ENCODE peak calls at places on chromosomes 11 and 22, in six cellular contexts. One of them, this sample, is unnamed.

GRCh38 chr11:47916361-47916841 is 64.0 kb upstream of the PTPRJ start:
- DNase-seq in stimulated activated CD4-positive, alpha-beta T cell treated with anti-CD3 and anti-CD28 coated beads, Interleukin-2, amount 100 ng/mL, for 24 hours: no peak
- DNase-seq in colonic mucosa: peak
- DNase-seq in activated naive CD4-positive, alpha-beta T cell treated with anti-CD3 and anti-CD28 coated beads, Interleukin-2, amount 50 U/mL, for 16 hours: no peak
- DNase-seq in stimulated activated CD8-positive, alpha-beta memory T cell treated with anti-CD3 and anti-CD28 coated beads, Interleukin-7, amount 100 ng/mL, for 4 hours: no peak
- DNase-seq in caudate nucleus: no peak
- DNase-seq in this sample: no peak

GRCh38 chr11:10481567-10482349 is 26.7 kb downstream of the AMPD3 start:
- DNase-seq in activated naive CD4-positive, alpha-beta T cell treated with anti-CD3 and anti-CD28 coated beads, Interleukin-2, amount 50 U/mL, for 16 hours: no peak
- DNase-seq in colonic mucosa: no peak
- DNase-seq in stimulated activated CD4-positive, alpha-beta T cell treated with anti-CD3 and anti-CD28 coated beads, Interleukin-2, amount 100 ng/mL, for 24 hours: no peak
- DNase-seq in stimulated activated CD8-positive, alpha-beta memory T cell treated with anti-CD3 and anti-CD28 coated beads, Interleukin-7, amount 100 ng/mL, for 4 hours: no peak
- DNase-seq in caudate nucleus: no peak
- DNase-seq in this sample: no peak

GRCh38 chr11:111064118-111064517 is 181.4 kb upstream of the POU2AF2 start:
- DNase-seq in stimulated activated CD4-positive, alpha-beta T cell treated with anti-CD3 and anti-CD28 coated beads, Interleukin-2, amount 100 ng/mL, for 24 hours: no peak
- DNase-seq in activated naive CD4-positive, alpha-beta T cell treated with anti-CD3 and anti-CD28 coated beads, Interleukin-2, amount 50 U/mL, for 16 hours: no peak
- DNase-seq in caudate nucleus: peak
- DNase-seq in colonic mucosa: no peak
- DNase-seq in stimulated activated CD8-positive, alpha-beta memory T cell treated with anti-CD3 and anti-CD28 coated beads, Interleukin-7, amount 100 ng/mL, for 4 hours: no peak
- DNase-seq in this sample: no peak

GRCh38 chr11:66109294-66109693 is 39.2 kb downstream of the PACS1 start:
- DNase-seq in stimulated activated CD8-positive, alpha-beta memory T cell treated with anti-CD3 and anti-CD28 coated beads, Interleukin-7, amount 100 ng/mL, for 4 hours: no peak
- DNase-seq in activated naive CD4-positive, alpha-beta T cell treated with anti-CD3 and anti-CD28 coated beads, Interleukin-2, amount 50 U/mL, for 16 hours: no peak
- DNase-seq in colonic mucosa: no peak
- DNase-seq in caudate nucleus: no peak
- DNase-seq in stimulated activated CD4-positive, alpha-beta T cell treated with anti-CD3 and anti-CD28 coated beads, Interleukin-2, amount 100 ng/mL, for 24 hours: no peak
- DNase-seq in this sample: no peak

GRCh38 chr11:61650781-61651571 is 29.2 kb upstream of the DAGLA start:
- DNase-seq in stimulated activated CD4-positive, alpha-beta T cell treated with anti-CD3 and anti-CD28 coated beads, Interleukin-2, amount 100 ng/mL, for 24 hours: no peak
- DNase-seq in stimulated activated CD8-positive, alpha-beta memory T cell treated with anti-CD3 and anti-CD28 coated beads, Interleukin-7, amount 100 ng/mL, for 4 hours: no peak
- DNase-seq in activated naive CD4-positive, alpha-beta T cell treated with anti-CD3 and anti-CD28 coated beads, Interleukin-2, amount 50 U/mL, for 16 hours: no peak
- DNase-seq in caudate nucleus: no peak
- DNase-seq in colonic mucosa: peak
- DNase-seq in this sample: no peak

GRCh38 chr11:64762916-64763803 is 3.4 kb upstream of the PYGM start:
- DNase-seq in caudate nucleus: peak
- DNase-seq in colonic mucosa: no peak
- DNase-seq in stimulated activated CD8-positive, alpha-beta memory T cell treated with anti-CD3 and anti-CD28 coated beads, Interleukin-7, amount 100 ng/mL, for 4 hours: no peak
- DNase-seq in stimulated activated CD4-positive, alpha-beta T cell treated with anti-CD3 and anti-CD28 coated beads, Interleukin-2, amount 100 ng/mL, for 24 hours: no peak
- DNase-seq in activated naive CD4-positive, alpha-beta T cell treated with anti-CD3 and anti-CD28 coated beads, Interleukin-2, amount 50 U/mL, for 16 hours: no peak
- DNase-seq in this sample: no peak

GRCh38 chr11:35275808-35276170 is 136.8 kb downstream of the CD44 start:
- DNase-seq in stimulated activated CD4-positive, alpha-beta T cell treated with anti-CD3 and anti-CD28 coated beads, Interleukin-2, amount 100 ng/mL, for 24 hours: no peak
- DNase-seq in activated naive CD4-positive, alpha-beta T cell treated with anti-CD3 and anti-CD28 coated beads, Interleukin-2, amount 50 U/mL, for 16 hours: no peak
- DNase-seq in caudate nucleus: no peak
- DNase-seq in colonic mucosa: no peak
- DNase-seq in stimulated activated CD8-positive, alpha-beta memory T cell treated with anti-CD3 and anti-CD28 coated beads, Interleukin-7, amount 100 ng/mL, for 4 hours: no peak
- DNase-seq in this sample: no peak

GRCh38 chr11:70511345-70511744 is 113.0 kb downstream of the CTTN start:
- DNase-seq in stimulated activated CD4-positive, alpha-beta T cell treated with anti-CD3 and anti-CD28 coated beads, Interleukin-2, amount 100 ng/mL, for 24 hours: no peak
- DNase-seq in stimulated activated CD8-positive, alpha-beta memory T cell treated with anti-CD3 and anti-CD28 coated beads, Interleukin-7, amount 100 ng/mL, for 4 hours: no peak
- DNase-seq in caudate nucleus: no peak
- DNase-seq in colonic mucosa: no peak
- DNase-seq in activated naive CD4-positive, alpha-beta T cell treated with anti-CD3 and anti-CD28 coated beads, Interleukin-2, amount 50 U/mL, for 16 hours: no peak
- DNase-seq in this sample: no peak

GRCh38 chr22:39215070-39215396 is 29.7 kb downstream of the PDGFB start:
- DNase-seq in stimulated activated CD4-positive, alpha-beta T cell treated with anti-CD3 and anti-CD28 coated beads, Interleukin-2, amount 100 ng/mL, for 24 hours: no peak
- DNase-seq in stimulated activated CD8-positive, alpha-beta memory T cell treated with anti-CD3 and anti-CD28 coated beads, Interleukin-7, amount 100 ng/mL, for 4 hours: no peak
- DNase-seq in activated naive CD4-positive, alpha-beta T cell treated with anti-CD3 and anti-CD28 coated beads, Interleukin-2, amount 50 U/mL, for 16 hours: no peak
- DNase-seq in colonic mucosa: no peak
- DNase-seq in caudate nucleus: no peak
- DNase-seq in this sample: no peak

GRCh38 chr11:85867751-85868150 is 12.6 kb downstream of the CCDC83 start:
- DNase-seq in stimulated activated CD8-positive, alpha-beta memory T cell treated with anti-CD3 and anti-CD28 coated beads, Interleukin-7, amount 100 ng/mL, for 4 hours: no peak
- DNase-seq in colonic mucosa: no peak
- DNase-seq in activated naive CD4-positive, alpha-beta T cell treated with anti-CD3 and anti-CD28 coated beads, Interleukin-2, amount 50 U/mL, for 16 hours: no peak
- DNase-seq in stimulated activated CD4-positive, alpha-beta T cell treated with anti-CD3 and anti-CD28 coated beads, Interleukin-2, amount 100 ng/mL, for 24 hours: no peak
- DNase-seq in caudate nucleus: no peak
- DNase-seq in this sample: no peak

GRCh38 chr11:64724863-64725535 is 2.0 kb upstream of the NRXN2 start:
- DNase-seq in colonic mucosa: no peak
- DNase-seq in caudate nucleus: no peak
- DNase-seq in activated naive CD4-positive, alpha-beta T cell treated with anti-CD3 and anti-CD28 coated beads, Interleukin-2, amount 50 U/mL, for 16 hours: no peak
- DNase-seq in stimulated activated CD4-positive, alpha-beta T cell treated with anti-CD3 and anti-CD28 coated beads, Interleukin-2, amount 100 ng/mL, for 24 hours: no peak
- DNase-seq in stimulated activated CD8-positive, alpha-beta memory T cell treated with anti-CD3 and anti-CD28 coated beads, Interleukin-7, amount 100 ng/mL, for 4 hours: no peak
- DNase-seq in this sample: no peak

GRCh38 chr11:65791719-65792213 is 4.9 kb downstream of the OVOL1 start:
- DNase-seq in stimulated activated CD8-positive, alpha-beta memory T cell treated with anti-CD3 and anti-CD28 coated beads, Interleukin-7, amount 100 ng/mL, for 4 hours: peak
- DNase-seq in colonic mucosa: peak
- DNase-seq in caudate nucleus: no peak
- DNase-seq in activated naive CD4-positive, alpha-beta T cell treated with anti-CD3 and anti-CD28 coated beads, Interleukin-2, amount 50 U/mL, for 16 hours: peak
- DNase-seq in stimulated activated CD4-positive, alpha-beta T cell treated with anti-CD3 and anti-CD28 coated beads, Interleukin-2, amount 100 ng/mL, for 24 hours: peak
- DNase-seq in this sample: peak

GRCh38 chr11:66268953-66269906 is 791 bp downstream of the RAB1B start:
- DNase-seq in stimulated activated CD8-positive, alpha-beta memory T cell treated with anti-CD3 and anti-CD28 coated beads, Interleukin-7, amount 100 ng/mL, for 4 hours: no peak
- DNase-seq in colonic mucosa: no peak
- DNase-seq in stimulated activated CD4-positive, alpha-beta T cell treated with anti-CD3 and anti-CD28 coated beads, Interleukin-2, amount 100 ng/mL, for 24 hours: peak
- DNase-seq in activated naive CD4-positive, alpha-beta T cell treated with anti-CD3 and anti-CD28 coated beads, Interleukin-2, amount 50 U/mL, for 16 hours: no peak
- DNase-seq in caudate nucleus: peak
- DNase-seq in this sample: no peak

GRCh38 chr11:9719949-9720646 is 56.2 kb downstream of the SWAP70 start:
- DNase-seq in stimulated activated CD4-positive, alpha-beta T cell treated with anti-CD3 and anti-CD28 coated beads, Interleukin-2, amount 100 ng/mL, for 24 hours: no peak
- DNase-seq in activated naive CD4-positive, alpha-beta T cell treated with anti-CD3 and anti-CD28 coated beads, Interleukin-2, amount 50 U/mL, for 16 hours: no peak
- DNase-seq in stimulated activated CD8-positive, alpha-beta memory T cell treated with anti-CD3 and anti-CD28 coated beads, Interleukin-7, amount 100 ng/mL, for 4 hours: no peak
- DNase-seq in caudate nucleus: no peak
- DNase-seq in colonic mucosa: no peak
- DNase-seq in this sample: no peak

GRCh38 chr11:78441956-78442355 is 24.3 kb upstream of the GAB2 start:
- DNase-seq in activated naive CD4-positive, alpha-beta T cell treated with anti-CD3 and anti-CD28 coated beads, Interleukin-2, amount 50 U/mL, for 16 hours: no peak
- DNase-seq in colonic mucosa: no peak
- DNase-seq in stimulated activated CD8-positive, alpha-beta memory T cell treated with anti-CD3 and anti-CD28 coated beads, Interleukin-7, amount 100 ng/mL, for 4 hours: no peak
- DNase-seq in caudate nucleus: no peak
- DNase-seq in stimulated activated CD4-positive, alpha-beta T cell treated with anti-CD3 and anti-CD28 coated beads, Interleukin-2, amount 100 ng/mL, for 24 hours: no peak
- DNase-seq in this sample: no peak

GRCh38 chr11:1160231-1161101 is 2.7 kb downstream of the MUC5AC start:
- DNase-seq in stimulated activated CD8-positive, alpha-beta memory T cell treated with anti-CD3 and anti-CD28 coated beads, Interleukin-7, amount 100 ng/mL, for 4 hours: no peak
- DNase-seq in colonic mucosa: no peak
- DNase-seq in caudate nucleus: no peak
- DNase-seq in activated naive CD4-positive, alpha-beta T cell treated with anti-CD3 and anti-CD28 coated beads, Interleukin-2, amount 50 U/mL, for 16 hours: no peak
- DNase-seq in stimulated activated CD4-positive, alpha-beta T cell treated with anti-CD3 and anti-CD28 coated beads, Interleukin-2, amount 100 ng/mL, for 24 hours: no peak
- DNase-seq in this sample: no peak

GRCh38 chr22:27720860-27721259 is 80.7 kb downstream of the MN1 start:
- DNase-seq in stimulated activated CD4-positive, alpha-beta T cell treated with anti-CD3 and anti-CD28 coated beads, Interleukin-2, amount 100 ng/mL, for 24 hours: no peak
- DNase-seq in colonic mucosa: no peak
- DNase-seq in activated naive CD4-positive, alpha-beta T cell treated with anti-CD3 and anti-CD28 coated beads, Interleukin-2, amount 50 U/mL, for 16 hours: no peak
- DNase-seq in caudate nucleus: no peak
- DNase-seq in stimulated activated CD8-positive, alpha-beta memory T cell treated with anti-CD3 and anti-CD28 coated beads, Interleukin-7, amount 100 ng/mL, for 4 hours: no peak
- DNase-seq in this sample: no peak

GRCh38 chr11:105693075-105693474 is 83.2 kb downstream of the GRIA4 start:
- DNase-seq in stimulated activated CD8-positive, alpha-beta memory T cell treated with anti-CD3 and anti-CD28 coated beads, Interleukin-7, amount 100 ng/mL, for 4 hours: no peak
- DNase-seq in caudate nucleus: no peak
- DNase-seq in activated naive CD4-positive, alpha-beta T cell treated with anti-CD3 and anti-CD28 coated beads, Interleukin-2, amount 50 U/mL, for 16 hours: no peak
- DNase-seq in stimulated activated CD4-positive, alpha-beta T cell treated with anti-CD3 and anti-CD28 coated beads, Interleukin-2, amount 100 ng/mL, for 24 hours: no peak
- DNase-seq in colonic mucosa: no peak
- DNase-seq in this sample: no peak

GRCh38 chr11:29018631-29019030 is 910.4 kb downstream of the METTL15 start:
- DNase-seq in colonic mucosa: no peak
- DNase-seq in caudate nucleus: no peak
- DNase-seq in stimulated activated CD8-positive, alpha-beta memory T cell treated with anti-CD3 and anti-CD28 coated beads, Interleukin-7, amount 100 ng/mL, for 4 hours: no peak
- DNase-seq in activated naive CD4-positive, alpha-beta T cell treated with anti-CD3 and anti-CD28 coated beads, Interleukin-2, amount 50 U/mL, for 16 hours: no peak
- DNase-seq in stimulated activated CD4-positive, alpha-beta T cell treated with anti-CD3 and anti-CD28 coated beads, Interleukin-2, amount 100 ng/mL, for 24 hours: no peak
- DNase-seq in this sample: no peak

GRCh38 chr22:47549741-47550340 is 787.4 kb downstream of the TBC1D22A start:
- DNase-seq in caudate nucleus: no peak
- DNase-seq in stimulated activated CD4-positive, alpha-beta T cell treated with anti-CD3 and anti-CD28 coated beads, Interleukin-2, amount 100 ng/mL, for 24 hours: no peak
- DNase-seq in stimulated activated CD8-positive, alpha-beta memory T cell treated with anti-CD3 and anti-CD28 coated beads, Interleukin-7, amount 100 ng/mL, for 4 hours: no peak
- DNase-seq in activated naive CD4-positive, alpha-beta T cell treated with anti-CD3 and anti-CD28 coated beads, Interleukin-2, amount 50 U/mL, for 16 hours: no peak
- DNase-seq in colonic mucosa: no peak
- DNase-seq in this sample: no peak

GRCh38 chr11:67053896-67054850 is 2.5 kb upstream of the RHOD start:
- DNase-seq in activated naive CD4-positive, alpha-beta T cell treated with anti-CD3 and anti-CD28 coated beads, Interleukin-2, amount 50 U/mL, for 16 hours: peak
- DNase-seq in caudate nucleus: peak
- DNase-seq in stimulated activated CD8-positive, alpha-beta memory T cell treated with anti-CD3 and anti-CD28 coated beads, Interleukin-7, amount 100 ng/mL, for 4 hours: no peak
- DNase-seq in colonic mucosa: peak
- DNase-seq in stimulated activated CD4-positive, alpha-beta T cell treated with anti-CD3 and anti-CD28 coated beads, Interleukin-2, amount 100 ng/mL, for 24 hours: peak
- DNase-seq in this sample: no peak

GRCh38 chr11:130634981-130635473 is 186.6 kb downstream of the ADAMTS15 start:
- DNase-seq in colonic mucosa: no peak
- DNase-seq in stimulated activated CD8-positive, alpha-beta memory T cell treated with anti-CD3 and anti-CD28 coated beads, Interleukin-7, amount 100 ng/mL, for 4 hours: no peak
- DNase-seq in activated naive CD4-positive, alpha-beta T cell treated with anti-CD3 and anti-CD28 coated beads, Interleukin-2, amount 50 U/mL, for 16 hours: no peak
- DNase-seq in caudate nucleus: no peak
- DNase-seq in stimulated activated CD4-positive, alpha-beta T cell treated with anti-CD3 and anti-CD28 coated beads, Interleukin-2, amount 100 ng/mL, for 24 hours: no peak
- DNase-seq in this sample: no peak

GRCh38 chr11:111088872-111089271 is 156.7 kb upstream of the POU2AF2 start:
- DNase-seq in stimulated activated CD8-positive, alpha-beta memory T cell treated with anti-CD3 and anti-CD28 coated beads, Interleukin-7, amount 100 ng/mL, for 4 hours: no peak
- DNase-seq in caudate nucleus: no peak
- DNase-seq in colonic mucosa: no peak
- DNase-seq in activated naive CD4-positive, alpha-beta T cell treated with anti-CD3 and anti-CD28 coated beads, Interleukin-2, amount 50 U/mL, for 16 hours: no peak
- DNase-seq in stimulated activated CD4-positive, alpha-beta T cell treated with anti-CD3 and anti-CD28 coated beads, Interleukin-2, amount 100 ng/mL, for 24 hours: no peak
- DNase-seq in this sample: no peak

GRCh38 chr22:46581580-46582244 is 38.5 kb upstream of the GRAMD4 start:
- DNase-seq in stimulated activated CD8-positive, alpha-beta memory T cell treated with anti-CD3 and anti-CD28 coated beads, Interleukin-7, amount 100 ng/mL, for 4 hours: no peak
- DNase-seq in colonic mucosa: peak
- DNase-seq in caudate nucleus: no peak
- DNase-seq in stimulated activated CD4-positive, alpha-beta T cell treated with anti-CD3 and anti-CD28 coated beads, Interleukin-2, amount 100 ng/mL, for 24 hours: no peak
- DNase-seq in activated naive CD4-positive, alpha-beta T cell treated with anti-CD3 and anti-CD28 coated beads, Interleukin-2, amount 50 U/mL, for 16 hours: peak
- DNase-seq in this sample: no peak

GRCh38 chr11:65817312-65817814 is 16.4 kb upstream of the SNX32 start:
- DNase-seq in caudate nucleus: no peak
- DNase-seq in stimulated activated CD8-positive, alpha-beta memory T cell treated with anti-CD3 and anti-CD28 coated beads, Interleukin-7, amount 100 ng/mL, for 4 hours: no peak
- DNase-seq in stimulated activated CD4-positive, alpha-beta T cell treated with anti-CD3 and anti-CD28 coated beads, Interleukin-2, amount 100 ng/mL, for 24 hours: no peak
- DNase-seq in activated naive CD4-positive, alpha-beta T cell treated with anti-CD3 and anti-CD28 coated beads, Interleukin-2, amount 50 U/mL, for 16 hours: no peak
- DNase-seq in colonic mucosa: no peak
- DNase-seq in this sample: no peak

GRCh38 chr11:107785401-107785800 is 73.2 kb downstream of the SLC35F2 start:
- DNase-seq in caudate nucleus: no peak
- DNase-seq in activated naive CD4-positive, alpha-beta T cell treated with anti-CD3 and anti-CD28 coated beads, Interleukin-2, amount 50 U/mL, for 16 hours: peak
- DNase-seq in stimulated activated CD8-positive, alpha-beta memory T cell treated with anti-CD3 and anti-CD28 coated beads, Interleukin-7, amount 100 ng/mL, for 4 hours: no peak
- DNase-seq in stimulated activated CD4-positive, alpha-beta T cell treated with anti-CD3 and anti-CD28 coated beads, Interleukin-2, amount 100 ng/mL, for 24 hours: peak
- DNase-seq in colonic mucosa: no peak
- DNase-seq in this sample: no peak

GRCh38 chr22:36727927-36728488 is 24.5 kb upstream of the CACNG2 start:
- DNase-seq in stimulated activated CD4-positive, alpha-beta T cell treated with anti-CD3 and anti-CD28 coated beads, Interleukin-2, amount 100 ng/mL, for 24 hours: no peak
- DNase-seq in stimulated activated CD8-positive, alpha-beta memory T cell treated with anti-CD3 and anti-CD28 coated beads, Interleukin-7, amount 100 ng/mL, for 4 hours: no peak
- DNase-seq in activated naive CD4-positive, alpha-beta T cell treated with anti-CD3 and anti-CD28 coated beads, Interleukin-2, amount 50 U/mL, for 16 hours: no peak
- DNase-seq in caudate nucleus: no peak
- DNase-seq in colonic mucosa: no peak
- DNase-seq in this sample: no peak

GRCh38 chr11:75406338-75406777 is 7.0 kb downstream of the RPS3 start:
- DNase-seq in activated naive CD4-positive, alpha-beta T cell treated with anti-CD3 and anti-CD28 coated beads, Interleukin-2, amount 50 U/mL, for 16 hours: no peak
- DNase-seq in caudate nucleus: no peak
- DNase-seq in stimulated activated CD4-positive, alpha-beta T cell treated with anti-CD3 and anti-CD28 coated beads, Interleukin-2, amount 100 ng/mL, for 24 hours: no peak
- DNase-seq in colonic mucosa: no peak
- DNase-seq in stimulated activated CD8-positive, alpha-beta memory T cell treated with anti-CD3 and anti-CD28 coated beads, Interleukin-7, amount 100 ng/mL, for 4 hours: no peak
- DNase-seq in this sample: no peak

GRCh38 chr11:116879789-116880402 is 42.5 kb upstream of the APOA1 start:
- DNase-seq in stimulated activated CD4-positive, alpha-beta T cell treated with anti-CD3 and anti-CD28 coated beads, Interleukin-2, amount 100 ng/mL, for 24 hours: no peak
- DNase-seq in stimulated activated CD8-positive, alpha-beta memory T cell treated with anti-CD3 and anti-CD28 coated beads, Interleukin-7, amount 100 ng/mL, for 4 hours: no peak
- DNase-seq in colonic mucosa: no peak
- DNase-seq in activated naive CD4-positive, alpha-beta T cell treated with anti-CD3 and anti-CD28 coated beads, Interleukin-2, amount 50 U/mL, for 16 hours: no peak
- DNase-seq in caudate nucleus: no peak
- DNase-seq in this sample: no peak

GRCh38 chr11:83079820-83080219 is 8.1 kb upstream of the RAB30 start:
- DNase-seq in caudate nucleus: no peak
- DNase-seq in stimulated activated CD8-positive, alpha-beta memory T cell treated with anti-CD3 and anti-CD28 coated beads, Interleukin-7, amount 100 ng/mL, for 4 hours: no peak
- DNase-seq in stimulated activated CD4-positive, alpha-beta T cell treated with anti-CD3 and anti-CD28 coated beads, Interleukin-2, amount 100 ng/mL, for 24 hours: no peak
- DNase-seq in colonic mucosa: no peak
- DNase-seq in activated naive CD4-positive, alpha-beta T cell treated with anti-CD3 and anti-CD28 coated beads, Interleukin-2, amount 50 U/mL, for 16 hours: no peak
- DNase-seq in this sample: no peak

GRCh38 chr11:84130646-84131427 is 844.7 kb upstream of the CCDC90B start:
- DNase-seq in activated naive CD4-positive, alpha-beta T cell treated with anti-CD3 and anti-CD28 coated beads, Interleukin-2, amount 50 U/mL, for 16 hours: no peak
- DNase-seq in stimulated activated CD4-positive, alpha-beta T cell treated with anti-CD3 and anti-CD28 coated beads, Interleukin-2, amount 100 ng/mL, for 24 hours: no peak
- DNase-seq in stimulated activated CD8-positive, alpha-beta memory T cell treated with anti-CD3 and anti-CD28 coated beads, Interleukin-7, amount 100 ng/mL, for 4 hours: no peak
- DNase-seq in colonic mucosa: no peak
- DNase-seq in caudate nucleus: no peak
- DNase-seq in this sample: no peak

GRCh38 chr22:19868333-19868732 is 13.7 kb upstream of the GNB1L start:
- DNase-seq in activated naive CD4-positive, alpha-beta T cell treated with anti-CD3 and anti-CD28 coated beads, Interleukin-2, amount 50 U/mL, for 16 hours: no peak
- DNase-seq in stimulated activated CD8-positive, alpha-beta memory T cell treated with anti-CD3 and anti-CD28 coated beads, Interleukin-7, amount 100 ng/mL, for 4 hours: no peak
- DNase-seq in colonic mucosa: peak
- DNase-seq in stimulated activated CD4-positive, alpha-beta T cell treated with anti-CD3 and anti-CD28 coated beads, Interleukin-2, amount 100 ng/mL, for 24 hours: no peak
- DNase-seq in caudate nucleus: no peak
- DNase-seq in this sample: no peak

GRCh38 chr11:65503606-65503922 is 4.7 kb downstream of the MALAT1 start:
- DNase-seq in stimulated activated CD4-positive, alpha-beta T cell treated with anti-CD3 and anti-CD28 coated beads, Interleukin-2, amount 100 ng/mL, for 24 hours: no peak
- DNase-seq in stimulated activated CD8-positive, alpha-beta memory T cell treated with anti-CD3 and anti-CD28 coated beads, Interleukin-7, amount 100 ng/mL, for 4 hours: no peak
- DNase-seq in colonic mucosa: no peak
- DNase-seq in caudate nucleus: no peak
- DNase-seq in activated naive CD4-positive, alpha-beta T cell treated with anti-CD3 and anti-CD28 coated beads, Interleukin-2, amount 50 U/mL, for 16 hours: no peak
- DNase-seq in this sample: no peak

GRCh38 chr11:117417342-117417741 is 89.7 kb downstream of the CEP164 start:
- DNase-seq in caudate nucleus: no peak
- DNase-seq in stimulated activated CD4-positive, alpha-beta T cell treated with anti-CD3 and anti-CD28 coated beads, Interleukin-2, amount 100 ng/mL, for 24 hours: no peak
- DNase-seq in colonic mucosa: no peak
- DNase-seq in stimulated activated CD8-positive, alpha-beta memory T cell treated with anti-CD3 and anti-CD28 coated beads, Interleukin-7, amount 100 ng/mL, for 4 hours: no peak
- DNase-seq in activated naive CD4-positive, alpha-beta T cell treated with anti-CD3 and anti-CD28 coated beads, Interleukin-2, amount 50 U/mL, for 16 hours: no peak
- DNase-seq in this sample: no peak

GRCh38 chr11:60363542-60364525 is 14.5 kb upstream of the MS4A7 start:
- DNase-seq in stimulated activated CD8-positive, alpha-beta memory T cell treated with anti-CD3 and anti-CD28 coated beads, Interleukin-7, amount 100 ng/mL, for 4 hours: peak
- DNase-seq in activated naive CD4-positive, alpha-beta T cell treated with anti-CD3 and anti-CD28 coated beads, Interleukin-2, amount 50 U/mL, for 16 hours: peak
- DNase-seq in colonic mucosa: peak
- DNase-seq in caudate nucleus: peak
- DNase-seq in stimulated activated CD4-positive, alpha-beta T cell treated with anti-CD3 and anti-CD28 coated beads, Interleukin-2, amount 100 ng/mL, for 24 hours: peak
- DNase-seq in this sample: no peak

GRCh38 chr11:113189909-113190667 is 124.3 kb upstream of the TTC12 start:
- DNase-seq in stimulated activated CD8-positive, alpha-beta memory T cell treated with anti-CD3 and anti-CD28 coated beads, Interleukin-7, amount 100 ng/mL, for 4 hours: no peak
- DNase-seq in caudate nucleus: no peak
- DNase-seq in activated naive CD4-positive, alpha-beta T cell treated with anti-CD3 and anti-CD28 coated beads, Interleukin-2, amount 50 U/mL, for 16 hours: no peak
- DNase-seq in stimulated activated CD4-positive, alpha-beta T cell treated with anti-CD3 and anti-CD28 coated beads, Interleukin-2, amount 100 ng/mL, for 24 hours: no peak
- DNase-seq in colonic mucosa: no peak
- DNase-seq in this sample: peak

GRCh38 chr11:32706985-32707736 is 87.3 kb downstream of the CCDC73 start:
- DNase-seq in stimulated activated CD4-positive, alpha-beta T cell treated with anti-CD3 and anti-CD28 coated beads, Interleukin-2, amount 100 ng/mL, for 24 hours: no peak
- DNase-seq in caudate nucleus: no peak
- DNase-seq in activated naive CD4-positive, alpha-beta T cell treated with anti-CD3 and anti-CD28 coated beads, Interleukin-2, amount 50 U/mL, for 16 hours: no peak
- DNase-seq in colonic mucosa: no peak
- DNase-seq in stimulated activated CD8-positive, alpha-beta memory T cell treated with anti-CD3 and anti-CD28 coated beads, Interleukin-7, amount 100 ng/mL, for 4 hours: no peak
- DNase-seq in this sample: no peak

This sample was measured in lower leg skin.